ENCODE peak calls at places on chromosomes 7 and 10, in eight cellular contexts. R is PC-3, Z is esophagus muscularis mucosa, W is small intestine, B is OCI-LY7, J is Peyer's patch, S is uterus, V is NT2/D1. T is an unnamed sample. For H3K9me3, the result is how much of the 10 kb centered on the place peaks cover.

GRCh38 chr7:120273476-120273975 is 551 bp downstream of the KCND2 start:
- DNase-seq in R (peak), Z (no peak), W (peak), B (no peak), J (no peak), S (peak), V (peak), T (no peak)

GRCh38 chr10:110512461-110513187 is 14.9 kb downstream of the DUSP5 start:
- DNase-seq in R (peak), Z (no peak), W (no peak), B (no peak), J (no peak), S (no peak), V (no peak), T (no peak)

GRCh38 chr10:86025509-86025908 is 341.1 kb downstream of the GRID1 start:
- DNase-seq in R (no peak), Z (no peak), W (peak), B (no peak), J (no peak), S (no peak), V (no peak), T (no peak)

GRCh38 chr10:97851341-97852001 is 1.8 kb downstream of the GOLGA7B start:
- DNase-seq in R (no peak), Z (no peak), W (no peak), B (peak), J (no peak), S (no peak), V (no peak), T (no peak)

GRCh38 chr10:68955786-68956532 is at the start of gene DDX21:
- DNase-seq in R (peak), Z (peak), W (peak), B (peak), J (peak), S (peak), V (peak), T (peak)

GRCh38 chr10:18666810-18667209 is 7.6 kb downstream of the ARL5B start:
- DNase-seq in R (peak), Z (no peak), W (no peak), B (no peak), J (no peak), S (no peak), V (no peak), T (no peak)

GRCh38 chr7:45625714-45626440 is 51.7 kb downstream of the ADCY1 start:
- DNase-seq in R (no peak), Z (no peak), W (no peak), B (no peak), J (no peak), S (no peak), V (no peak), T (no peak)

GRCh38 chr7:6172331-6173295 is 99.8 kb downstream of the CYTH3 start:
- DNase-seq in R (peak), Z (no peak), W (no peak), B (no peak), J (no peak), S (no peak), V (no peak), T (no peak)

GRCh38 chr7:2140216-2140870 is 92.4 kb downstream of the MAD1L1 start:
- DNase-seq in R (no peak), Z (no peak), W (no peak), B (no peak), J (no peak), S (no peak), V (no peak), T (no peak)

GRCh38 chr7:117036034-117036669 is 82.9 kb downstream of the ST7 start:
- DNase-seq in R (no peak), Z (no peak), W (no peak), B (no peak), J (no peak), S (no peak), V (no peak), T (no peak)

GRCh38 chr7:118753464-118753863 is 529.0 kb downstream of the ANKRD7 start:
- DNase-seq in R (no peak), Z (no peak), W (no peak), B (no peak), J (no peak), S (no peak), V (no peak), T (no peak)

GRCh38 chr7:68224041-68224534 is 1227.5 kb downstream of the TYW1 start:
- DNase-seq in R (no peak), Z (no peak), W (no peak), B (no peak), J (no peak), S (no peak), V (no peak), T (no peak)

GRCh38 chr7:24987331-24987842 is 7.4 kb upstream of the OSBPL3 start:
- DNase-seq in R (no peak), Z (no peak), W (no peak), B (no peak), J (no peak), S (no peak), V (no peak), T (no peak)

GRCh38 chr7:81810448-81811155 is 40.8 kb upstream of the HGF start:
- DNase-seq in R (no peak), Z (no peak), W (no peak), B (no peak), J (no peak), S (no peak), V (no peak), T (peak)

GRCh38 chr7:123748171-123748733 is 551 bp downstream of the WASL start:
- DNase-seq in R (peak), Z (no peak), W (peak), B (peak), J (peak), S (peak), V (no peak), T (peak)

GRCh38 chr7:42545049-42545724 is 308.2 kb upstream of the GLI3 start:
- DNase-seq in R (no peak), Z (no peak), W (no peak), B (no peak), J (no peak), S (no peak), V (no peak), T (no peak)
- H3K9me3 ChIP-seq in R (under half), Z (under half), W (under half), B (under half), J (under half), S (under half), V (half or more), T (under half)

GRCh38 chr7:116030626-116031276 is at the start of gene TFEC:
- DNase-seq in R (peak), Z (no peak), W (no peak), B (no peak), J (no peak), S (no peak), V (no peak), T (no peak)
- H3K4me3 ChIP-seq in R (no peak), Z (no peak), W (no peak), B (no peak), J (no peak), S (no peak), V (no peak), T (peak)

GRCh38 chr10:133008736-133009135 is 66.4 kb upstream of the CFAP46 start:
- DNase-seq in R (no peak), Z (no peak), W (no peak), B (no peak), J (no peak), S (no peak), V (no peak), T (no peak)

GRCh38 chr10:133008196-133008595 is 65.8 kb upstream of the CFAP46 start:
- DNase-seq in R (no peak), Z (no peak), W (no peak), B (no peak), J (no peak), S (no peak), V (no peak), T (no peak)

GRCh38 chr10:133010095-133010837 is 67.9 kb upstream of the CFAP46 start:
- DNase-seq in R (no peak), Z (peak), W (no peak), B (no peak), J (peak), S (no peak), V (no peak), T (no peak)

GRCh38 chr10:133007360-133007858 is 65.0 kb upstream of the CFAP46 start:
- DNase-seq in R (no peak), Z (no peak), W (no peak), B (no peak), J (no peak), S (no peak), V (no peak), T (no peak)

DNA sequence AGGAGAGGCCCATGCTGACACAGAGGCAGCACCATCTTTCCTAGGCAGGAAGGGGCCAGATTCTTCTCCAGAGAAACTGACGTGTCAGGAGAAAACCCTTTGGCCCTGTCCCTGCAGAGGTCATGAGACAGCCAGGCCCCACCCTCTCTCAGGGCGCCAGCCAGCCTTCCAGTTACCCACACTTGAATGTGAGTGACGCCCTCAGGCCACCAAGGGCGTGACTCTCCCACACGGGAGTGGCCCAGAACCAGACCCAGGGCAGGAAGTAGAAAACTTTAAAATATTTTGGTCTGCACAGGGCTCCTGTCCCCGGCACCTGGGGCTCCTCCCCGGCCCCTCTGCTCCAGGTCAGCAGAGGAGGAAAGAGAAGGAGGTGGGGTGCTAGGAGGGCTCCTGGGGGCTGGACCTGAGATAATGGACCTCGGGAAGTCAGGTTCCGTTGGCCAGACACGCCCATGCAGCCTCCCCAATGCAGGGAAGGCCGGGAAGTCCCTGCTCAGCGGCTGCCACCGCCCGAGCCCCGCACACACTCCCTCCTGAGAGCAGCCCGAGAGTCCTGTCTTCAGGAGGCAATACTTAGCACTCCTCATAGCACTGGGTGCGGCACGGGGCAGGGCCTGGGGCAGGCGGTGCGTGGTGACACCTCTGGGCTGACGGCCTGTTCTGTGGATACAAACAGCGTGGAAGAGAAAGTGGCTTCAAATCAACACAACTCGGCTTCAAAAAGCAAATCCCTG is 67.0 kb upstream of the CFAP46 start:
- DNase-seq in R (peak), Z (peak), W (peak), B (no peak), J (peak), S (no peak), V (no peak), T (peak)
- H3K9me3 ChIP-seq in R (under half), Z (under half), W (under half), B (under half), J (under half), S (under half), V (under half), T (under half)

DNA sequence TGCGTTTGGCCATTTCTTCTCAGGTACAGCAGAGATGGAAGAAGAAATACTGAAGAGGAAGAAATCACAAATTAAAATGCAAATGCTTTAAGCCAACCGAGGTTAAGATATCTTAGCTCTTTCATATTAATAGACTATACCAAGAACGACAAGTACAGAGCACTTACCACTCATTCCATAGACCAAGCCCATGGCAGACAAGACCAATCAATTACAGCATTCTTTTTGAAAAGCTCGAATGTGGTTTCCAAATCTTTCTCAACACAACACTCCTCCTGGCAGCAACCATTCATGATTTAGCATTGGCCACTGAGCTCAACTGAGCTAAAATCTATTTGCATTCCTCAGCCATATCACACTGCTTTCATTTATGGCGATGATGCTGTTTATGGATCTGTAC is 2.7 kb downstream of the ASAH2 start:
- DNase-seq in R (no peak), Z (no peak), W (peak), B (no peak), J (no peak), S (no peak), V (no peak), T (no peak)
- H3K4me3 ChIP-seq in R (no peak), Z (no peak), W (no peak), B (no peak), J (no peak), S (no peak), V (no peak), T (no peak)

T was measured in tibial nerve.